ENCODE peak calls at places on chromosomes 2 and 18, in nine cellular contexts. O, A, R, M, L, X, E, D and I are unnamed samples.
A peak's percentile ranks its signal among the peaks of the same experiment; 100 is the strongest.

GRCh38 chr2:175884673-175885393 is 117.2 kb downstream of the LNPK start:
- DNase-seq in O (no peak), A (peak; percentile 6), R (no peak), M (no peak), L (no peak), X (peak; percentile 11), E (no peak), D (no peak), I (no peak)

GRCh38 chr18:54023471-54023870 is 201.0 kb downstream of the MBD2 start:
- DNase-seq in O (no peak), A (no peak), R (no peak), M (no peak), L (no peak), X (no peak), E (no peak), D (no peak), I (no peak)

GRCh38 chr2:263022-263738 is 652 bp downstream of the SH3YL1 start:
- DNase-seq in O (no peak), A (no peak), R (no peak), M (no peak), L (no peak), X (no peak), E (peak; percentile 76), D (no peak), I (no peak)

GRCh38 chr2:3354986-3355385 is 22.6 kb downstream of the EIPR1 start:
- DNase-seq in O (no peak), A (no peak), R (no peak), M (no peak), L (no peak), X (no peak), E (no peak), D (no peak), I (no peak)

GRCh38 chr2:85705680-85706039 is 11.5 kb downstream of the GNLY start:
- DNase-seq in O (no peak), A (no peak), R (no peak), M (no peak), L (no peak), X (no peak), E (no peak), D (no peak), I (no peak)

GRCh38 chr2:233996436-233996835 is 54.1 kb upstream of the SPP2 start:
- DNase-seq in O (no peak), A (no peak), R (no peak), M (no peak), L (no peak), X (no peak), E (no peak), D (no peak), I (no peak)

GRCh38 chr2:241182126-241182525 is 6.4 kb upstream of the ANO7 start:
- DNase-seq in O (no peak), A (no peak), R (no peak), M (no peak), L (no peak), X (no peak), E (no peak), D (no peak), I (no peak)

GRCh38 chr18:28095041-28095440 is 81.9 kb downstream of the CDH2 start:
- DNase-seq in O (no peak), A (no peak), R (no peak), M (no peak), L (no peak), X (no peak), E (no peak), D (no peak), I (no peak)

GRCh38 chr18:9557250-9557943 is 57.0 kb downstream of the PPP4R1 start:
- DNase-seq in O (no peak), A (no peak), R (no peak), M (no peak), L (no peak), X (no peak), E (no peak), D (no peak), I (no peak)

GRCh38 chr2:129167456-129167855 is 812.0 kb upstream of the RAB6C start:
- DNase-seq in O (no peak), A (no peak), R (no peak), M (no peak), L (no peak), X (no peak), E (no peak), D (no peak), I (no peak)